ENCODE peak calls at places on chromosome 13, in eight cellular contexts. One of them, this sample, is unnamed.

GRCh38 chr13:50200988-50201387 is 185.7 kb downstream of the KCNRG start:
- DNase-seq in cardiac muscle cell: peak; percentile 56
- DNase-seq in pancreas: no peak
- DNase-seq in endothelial cell: no peak
- DNase-seq in CD4-positive, alpha-beta T cell: no peak
- DNase-seq in RWPE1: no peak
- DNase-seq in nephron progenitor cell: no peak
- DNase-seq in uterus: no peak
- DNase-seq in this sample: no peak

GRCh38 chr13:90414691-90415596 is 932.5 kb upstream of the MIR17HG start:
- DNase-seq in CD4-positive, alpha-beta T cell: no peak
- DNase-seq in uterus: no peak
- DNase-seq in nephron progenitor cell: no peak
- DNase-seq in pancreas: no peak
- DNase-seq in cardiac muscle cell: no peak
- DNase-seq in endothelial cell: no peak
- DNase-seq in RWPE1: peak; percentile 70
- DNase-seq in this sample: no peak

GRCh38 chr13:110746443-110746842 is 32.9 kb downstream of the ING1 start:
- DNase-seq in uterus: no peak
- DNase-seq in cardiac muscle cell: no peak
- DNase-seq in RWPE1: no peak
- DNase-seq in pancreas: no peak
- DNase-seq in endothelial cell: no peak
- DNase-seq in nephron progenitor cell: no peak
- DNase-seq in CD4-positive, alpha-beta T cell: no peak
- DNase-seq in this sample: no peak

GRCh38 chr13:35760678-35761308 is 284.3 kb upstream of the MAB21L1 start:
- DNase-seq in uterus: no peak
- DNase-seq in cardiac muscle cell: no peak
- DNase-seq in pancreas: no peak
- DNase-seq in RWPE1: no peak
- DNase-seq in nephron progenitor cell: peak; percentile 21
- DNase-seq in CD4-positive, alpha-beta T cell: no peak
- DNase-seq in endothelial cell: no peak
- DNase-seq in this sample: no peak

GRCh38 chr13:51793570-51794273 is 10.2 kb downstream of the DHRS12 start:
- DNase-seq in RWPE1: peak; percentile 69
- DNase-seq in nephron progenitor cell: no peak
- DNase-seq in endothelial cell: no peak
- DNase-seq in cardiac muscle cell: no peak
- DNase-seq in CD4-positive, alpha-beta T cell: no peak
- DNase-seq in uterus: no peak
- DNase-seq in pancreas: peak; percentile 45
- DNase-seq in this sample: no peak

GRCh38 chr13:53004605-53005004 is 24.0 kb upstream of the OLFM4 start:
- DNase-seq in RWPE1: no peak
- DNase-seq in pancreas: no peak
- DNase-seq in endothelial cell: no peak
- DNase-seq in nephron progenitor cell: no peak
- DNase-seq in cardiac muscle cell: no peak
- DNase-seq in uterus: no peak
- DNase-seq in CD4-positive, alpha-beta T cell: no peak
- DNase-seq in this sample: no peak

GRCh38 chr13:25699600-25699999 is 327.8 kb downstream of the ATP8A2 start:
- DNase-seq in uterus: no peak
- DNase-seq in nephron progenitor cell: no peak
- DNase-seq in cardiac muscle cell: no peak
- DNase-seq in endothelial cell: no peak
- DNase-seq in RWPE1: no peak
- DNase-seq in CD4-positive, alpha-beta T cell: no peak
- DNase-seq in pancreas: no peak
- DNase-seq in this sample: no peak

GRCh38 chr13:88937381-88937780 is 1266.2 kb downstream of the SLITRK5 start:
- DNase-seq in uterus: no peak
- DNase-seq in endothelial cell: no peak
- DNase-seq in cardiac muscle cell: no peak
- DNase-seq in nephron progenitor cell: no peak
- DNase-seq in pancreas: no peak
- DNase-seq in CD4-positive, alpha-beta T cell: no peak
- DNase-seq in RWPE1: no peak
- DNase-seq in this sample: no peak

GRCh38 chr13:113350065-113350937 is 13.6 kb downstream of the GRTP1 start:
- DNase-seq in uterus: no peak
- DNase-seq in CD4-positive, alpha-beta T cell: no peak
- DNase-seq in nephron progenitor cell: no peak
- DNase-seq in cardiac muscle cell: no peak
- DNase-seq in endothelial cell: no peak
- DNase-seq in pancreas: no peak
- DNase-seq in RWPE1: no peak
- DNase-seq in this sample: no peak

GRCh38 chr13:96052655-96053002 is 572 bp downstream of the UGGT2 start:
- DNase-seq in CD4-positive, alpha-beta T cell: no peak
- DNase-seq in cardiac muscle cell: peak; percentile 6
- DNase-seq in endothelial cell: peak; percentile 37
- DNase-seq in RWPE1: peak; percentile 64
- DNase-seq in pancreas: no peak
- DNase-seq in uterus: no peak
- DNase-seq in nephron progenitor cell: no peak
- DNase-seq in this sample: peak; percentile 4

GRCh38 chr13:45218689-45219088 is 17.8 kb upstream of the KCTD4 start:
- DNase-seq in endothelial cell: no peak
- DNase-seq in RWPE1: no peak
- DNase-seq in cardiac muscle cell: no peak
- DNase-seq in CD4-positive, alpha-beta T cell: no peak
- DNase-seq in uterus: no peak
- DNase-seq in pancreas: no peak
- DNase-seq in nephron progenitor cell: no peak
- DNase-seq in this sample: no peak

GRCh38 chr13:98372886-98373285 is 195.8 kb upstream of the RNF113B start:
- DNase-seq in RWPE1: no peak
- DNase-seq in CD4-positive, alpha-beta T cell: no peak
- DNase-seq in nephron progenitor cell: peak; percentile 29
- DNase-seq in pancreas: no peak
- DNase-seq in endothelial cell: no peak
- DNase-seq in cardiac muscle cell: peak; percentile 73
- DNase-seq in uterus: no peak
- DNase-seq in this sample: no peak

GRCh38 chr13:29140277-29140676 is 320.1 kb downstream of the MTUS2 start:
- DNase-seq in RWPE1: no peak
- DNase-seq in nephron progenitor cell: no peak
- DNase-seq in cardiac muscle cell: peak; percentile 53
- DNase-seq in uterus: no peak
- DNase-seq in CD4-positive, alpha-beta T cell: no peak
- DNase-seq in pancreas: no peak
- DNase-seq in endothelial cell: no peak
- DNase-seq in this sample: no peak

GRCh38 chr13:23552661-23553060 is 17.6 kb upstream of the TNFRSF19 start:
- DNase-seq in RWPE1: no peak
- DNase-seq in endothelial cell: no peak
- DNase-seq in nephron progenitor cell: no peak
- DNase-seq in cardiac muscle cell: no peak
- DNase-seq in pancreas: no peak
- DNase-seq in CD4-positive, alpha-beta T cell: no peak
- DNase-seq in uterus: no peak
- DNase-seq in this sample: no peak

GRCh38 chr13:80040219-80040976 is 300.5 kb downstream of the SPRY2 start:
- DNase-seq in pancreas: no peak
- DNase-seq in nephron progenitor cell: no peak
- DNase-seq in RWPE1: peak; percentile 80
- DNase-seq in endothelial cell: no peak
- DNase-seq in cardiac muscle cell: no peak
- DNase-seq in uterus: no peak
- DNase-seq in CD4-positive, alpha-beta T cell: no peak
- DNase-seq in this sample: no peak

GRCh38 chr13:51811920-51812328 is 8.0 kb upstream of the DHRS12 start:
- DNase-seq in uterus: no peak
- DNase-seq in CD4-positive, alpha-beta T cell: no peak
- DNase-seq in pancreas: no peak
- DNase-seq in nephron progenitor cell: no peak
- DNase-seq in RWPE1: no peak
- DNase-seq in endothelial cell: no peak
- DNase-seq in cardiac muscle cell: no peak
- DNase-seq in this sample: no peak

GRCh38 chr13:43755844-43756243 is 30.9 kb downstream of the ENOX1 start:
- DNase-seq in CD4-positive, alpha-beta T cell: no peak
- DNase-seq in cardiac muscle cell: no peak
- DNase-seq in uterus: no peak
- DNase-seq in RWPE1: no peak
- DNase-seq in pancreas: no peak
- DNase-seq in nephron progenitor cell: no peak
- DNase-seq in endothelial cell: no peak
- DNase-seq in this sample: no peak

GRCh38 chr13:24038846-24039330 is 121.6 kb upstream of the SPATA13 start:
- DNase-seq in pancreas: peak; percentile 28
- DNase-seq in cardiac muscle cell: no peak
- DNase-seq in nephron progenitor cell: no peak
- DNase-seq in RWPE1: no peak
- DNase-seq in endothelial cell: no peak
- DNase-seq in CD4-positive, alpha-beta T cell: no peak
- DNase-seq in uterus: no peak
- DNase-seq in this sample: peak; percentile 53

GRCh38 chr13:47133024-47133445 is 236.2 kb upstream of the HTR2A start:
- DNase-seq in CD4-positive, alpha-beta T cell: no peak
- DNase-seq in RWPE1: no peak
- DNase-seq in pancreas: no peak
- DNase-seq in endothelial cell: no peak
- DNase-seq in cardiac muscle cell: no peak
- DNase-seq in uterus: no peak
- DNase-seq in nephron progenitor cell: no peak
- DNase-seq in this sample: no peak

GRCh38 chr13:39108746-39109145 is 70.5 kb downstream of the NHLRC3 start:
- DNase-seq in CD4-positive, alpha-beta T cell: no peak
- DNase-seq in cardiac muscle cell: no peak
- DNase-seq in pancreas: no peak
- DNase-seq in endothelial cell: no peak
- DNase-seq in nephron progenitor cell: no peak
- DNase-seq in uterus: no peak
- DNase-seq in RWPE1: no peak
- DNase-seq in this sample: no peak

GRCh38 chr13:81927347-81927746 is 1586.4 kb upstream of the SPRY2 start:
- DNase-seq in uterus: no peak
- DNase-seq in CD4-positive, alpha-beta T cell: no peak
- DNase-seq in cardiac muscle cell: peak; percentile 35
- DNase-seq in RWPE1: no peak
- DNase-seq in endothelial cell: no peak
- DNase-seq in pancreas: no peak
- DNase-seq in nephron progenitor cell: no peak
- DNase-seq in this sample: no peak

GRCh38 chr13:81929988-81930387 is 1589.1 kb upstream of the SPRY2 start:
- DNase-seq in CD4-positive, alpha-beta T cell: no peak
- DNase-seq in cardiac muscle cell: peak; percentile 70
- DNase-seq in pancreas: no peak
- DNase-seq in endothelial cell: no peak
- DNase-seq in RWPE1: peak; percentile 0
- DNase-seq in uterus: no peak
- DNase-seq in nephron progenitor cell: no peak
- DNase-seq in this sample: no peak
- TF ChIP-seq CTCF in CD4-positive, alpha-beta T cell: no peak
- TF ChIP-seq CTCF in cardiac muscle cell: peak; percentile 13
- TF ChIP-seq CTCF in pancreas: no peak
- TF ChIP-seq CTCF in endothelial cell: no peak
- TF ChIP-seq CTCF in RWPE1: peak; percentile 65
- TF ChIP-seq CTCF in uterus: no peak
- TF ChIP-seq CTCF in nephron progenitor cell: peak; percentile 54
- TF ChIP-seq CTCF in this sample: no peak

DNA sequence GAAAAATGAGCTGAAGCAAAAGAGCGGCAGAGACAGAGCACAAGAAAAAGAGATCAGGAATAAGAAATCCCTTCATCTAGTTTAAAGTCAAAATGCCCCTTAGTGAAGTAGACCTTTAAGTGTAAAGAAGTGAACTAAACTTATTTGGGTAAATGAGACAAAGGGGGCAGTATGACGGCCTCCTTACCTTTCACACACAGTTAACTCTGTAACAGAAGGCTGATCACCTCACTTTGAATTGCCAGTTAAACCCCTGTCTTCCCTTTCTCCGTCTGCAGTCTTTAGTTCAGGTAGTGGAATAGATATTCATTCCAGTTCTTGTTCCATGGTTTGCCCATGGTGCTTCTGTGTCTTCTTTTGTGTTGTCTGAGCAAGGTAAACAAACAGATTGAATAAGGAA is 1029.8 kb downstream of the DIAPH3 start:
- DNase-seq in pancreas: no peak
- DNase-seq in endothelial cell: no peak
- DNase-seq in uterus: no peak
- DNase-seq in CD4-positive, alpha-beta T cell: no peak
- DNase-seq in nephron progenitor cell: no peak
- DNase-seq in RWPE1: no peak
- DNase-seq in cardiac muscle cell: no peak
- DNase-seq in this sample: no peak
- TF ChIP-seq CTCF in pancreas: no peak
- TF ChIP-seq CTCF in endothelial cell: no peak
- TF ChIP-seq CTCF in uterus: no peak
- TF ChIP-seq CTCF in CD4-positive, alpha-beta T cell: no peak
- TF ChIP-seq CTCF in nephron progenitor cell: no peak
- TF ChIP-seq CTCF in RWPE1: no peak
- TF ChIP-seq CTCF in cardiac muscle cell: no peak
- TF ChIP-seq CTCF in this sample: no peak

GRCh38 chr13:42246541-42246940 is 25.4 kb upstream of the AKAP11 start:
- DNase-seq in nephron progenitor cell: no peak
- DNase-seq in pancreas: no peak
- DNase-seq in uterus: no peak
- DNase-seq in RWPE1: no peak
- DNase-seq in cardiac muscle cell: no peak
- DNase-seq in endothelial cell: no peak
- DNase-seq in CD4-positive, alpha-beta T cell: no peak
- DNase-seq in this sample: no peak
- TF ChIP-seq CTCF in nephron progenitor cell: no peak
- TF ChIP-seq CTCF in pancreas: no peak
- TF ChIP-seq CTCF in uterus: no peak
- TF ChIP-seq CTCF in RWPE1: no peak
- TF ChIP-seq CTCF in cardiac muscle cell: no peak
- TF ChIP-seq CTCF in endothelial cell: no peak
- TF ChIP-seq CTCF in CD4-positive, alpha-beta T cell: no peak
- TF ChIP-seq CTCF in this sample: no peak

GRCh38 chr13:21033224-21033855 is 28.0 kb downstream of the LATS2 start:
- DNase-seq in nephron progenitor cell: no peak
- DNase-seq in CD4-positive, alpha-beta T cell: no peak
- DNase-seq in endothelial cell: no peak
- DNase-seq in uterus: no peak
- DNase-seq in pancreas: peak; percentile 46
- DNase-seq in RWPE1: no peak
- DNase-seq in cardiac muscle cell: peak; percentile 19
- DNase-seq in this sample: peak; percentile 39

GRCh38 chr13:21037656-21038055 is 23.7 kb downstream of the LATS2 start:
- DNase-seq in pancreas: no peak
- DNase-seq in uterus: no peak
- DNase-seq in CD4-positive, alpha-beta T cell: no peak
- DNase-seq in RWPE1: no peak
- DNase-seq in nephron progenitor cell: no peak
- DNase-seq in endothelial cell: no peak
- DNase-seq in cardiac muscle cell: no peak
- DNase-seq in this sample: no peak

GRCh38 chr13:21032656-21033055 is 28.7 kb downstream of the LATS2 start:
- DNase-seq in endothelial cell: no peak
- DNase-seq in uterus: no peak
- DNase-seq in RWPE1: no peak
- DNase-seq in cardiac muscle cell: no peak
- DNase-seq in nephron progenitor cell: no peak
- DNase-seq in CD4-positive, alpha-beta T cell: no peak
- DNase-seq in pancreas: no peak
- DNase-seq in this sample: no peak

GRCh38 chr13:21033866-21034601 is 27.4 kb downstream of the LATS2 start:
- DNase-seq in nephron progenitor cell: no peak
- DNase-seq in uterus: no peak
- DNase-seq in pancreas: peak; percentile 60
- DNase-seq in endothelial cell: no peak
- DNase-seq in cardiac muscle cell: no peak
- DNase-seq in CD4-positive, alpha-beta T cell: no peak
- DNase-seq in RWPE1: no peak
- DNase-seq in this sample: peak; percentile 77

GRCh38 chr13:21034602-21035190 is 26.7 kb downstream of the LATS2 start:
- DNase-seq in nephron progenitor cell: peak; percentile 32
- DNase-seq in RWPE1: no peak
- DNase-seq in pancreas: no peak
- DNase-seq in uterus: no peak
- DNase-seq in endothelial cell: peak; percentile 52
- DNase-seq in cardiac muscle cell: peak; percentile 23
- DNase-seq in CD4-positive, alpha-beta T cell: no peak
- DNase-seq in this sample: peak; percentile 49
- TF ChIP-seq CTCF in nephron progenitor cell: no peak
- TF ChIP-seq CTCF in RWPE1: no peak
- TF ChIP-seq CTCF in pancreas: no peak
- TF ChIP-seq CTCF in uterus: no peak
- TF ChIP-seq CTCF in endothelial cell: no peak
- TF ChIP-seq CTCF in cardiac muscle cell: peak; percentile 45
- TF ChIP-seq CTCF in CD4-positive, alpha-beta T cell: no peak
- TF ChIP-seq CTCF in this sample: no peak

This sample was measured in Calu3.